ENCODE peak calls at places on chromosomes 12 and 14, in nine cellular contexts. J is SK-N-SH, P is PC-3, U is GM23248, R is OCI-LY7, Y is MM.1S, L is hepatocyte, I is HCT116, Q is neural progenitor cell. G is an unnamed sample.

GRCh38 chr14:87656315-87656714 is 336.7 kb downstream of the GALC start:
- DNase-seq in U (peak), I (no peak), L (no peak), P (no peak), J (no peak), R (no peak), Y (no peak), Q (no peak), G (no peak)

GRCh38 chr12:39236994-39237393 is 205.9 kb downstream of the KIF21A start:
- DNase-seq in Q (no peak), J (no peak), Y (no peak), I (no peak), U (peak), P (peak), R (no peak), L (peak), G (no peak)

GRCh38 chr14:36503771-36504741 is 16.0 kb downstream of the NKX2-1 start:
- DNase-seq in Q (peak), Y (no peak), P (no peak), I (no peak), R (no peak), L (peak), J (peak), U (no peak), G (peak)

GRCh38 chr12:116346751-116347150 is 69.3 kb upstream of the MED13L start:
- DNase-seq in I (no peak), Y (no peak), U (peak), R (no peak), J (no peak), P (peak), Q (no peak), L (peak), G (no peak)

GRCh38 chr12:95006206-95006605 is 2.7 kb upstream of the NDUFA12 start:
- DNase-seq in Q (no peak), L (no peak), J (no peak), R (no peak), U (no peak), P (no peak), I (no peak), Y (no peak), G (no peak)

GRCh38 chr12:118354903-118355302 is 17.8 kb downstream of the TAOK3 start:
- DNase-seq in I (no peak), Q (no peak), Y (no peak), L (no peak), R (no peak), P (no peak), J (no peak), U (peak), G (no peak)

GRCh38 chr14:101361044-101361443 is 200.3 kb upstream of the DIO3 start:
- DNase-seq in I (no peak), J (no peak), R (peak), Y (no peak), Q (no peak), L (no peak), U (no peak), P (no peak), G (no peak)

GRCh38 chr14:102668291-102668873 is 75.9 kb downstream of the RCOR1 start:
- DNase-seq in U (no peak), I (no peak), R (no peak), P (no peak), L (no peak), Q (no peak), J (no peak), Y (no peak), G (no peak)

GRCh38 chr14:22184157-22185025 is 404.6 kb downstream of the DAD1 start:
- DNase-seq in Y (no peak), R (no peak), J (no peak), P (peak), U (no peak), I (no peak), Q (no peak), L (no peak), G (no peak)

GRCh38 chr12:119036878-119037493 is 55.6 kb downstream of the SRRM4 start:
- DNase-seq in Q (peak), P (peak), Y (peak), J (peak), R (peak), I (no peak), L (peak), U (peak), G (peak)

GRCh38 chr12:82216475-82216874 is 141.7 kb downstream of the CCDC59 start:
- DNase-seq in Y (no peak), R (no peak), L (no peak), P (no peak), Q (no peak), I (no peak), U (no peak), J (no peak), G (no peak)

GRCh38 chr12:4909397-4909733 is 340 bp upstream of the KCNA1 start:
- DNase-seq in Y (no peak), R (no peak), Q (peak), P (no peak), J (peak), L (peak), U (peak), I (no peak), G (peak)

GRCh38 chr12:6533653-6534157 is 612 bp upstream of the GAPDH start:
- DNase-seq in I (peak), J (peak), Q (peak), R (peak), P (peak), L (peak), U (peak), Y (peak), G (peak)

GRCh38 chr12:32400114-32400672 is 835 bp downstream of the FGD4 start:
- DNase-seq in P (peak), U (no peak), I (peak), L (peak), Y (peak), R (no peak), J (peak), Q (peak), G (peak)

GRCh38 chr12:54984602-54985376 is at the start of gene TESPA1:
- DNase-seq in J (no peak), I (no peak), P (no peak), L (no peak), R (peak), Q (no peak), U (no peak), Y (peak), G (no peak)

GRCh38 chr12:19220861-19221466 is 91.4 kb downstream of the PLEKHA5 start:
- DNase-seq in R (no peak), Q (no peak), P (peak), I (no peak), U (peak), L (no peak), Y (no peak), J (no peak), G (no peak)

GRCh38 chr12:124208469-124208868 is 86.4 kb upstream of the RFLNA start:
- DNase-seq in Q (no peak), L (no peak), J (no peak), Y (no peak), R (no peak), I (no peak), P (no peak), U (no peak), G (no peak)

GRCh38 chr14:94769413-94770250 is at the start of gene GSC:
- DNase-seq in J (peak), I (no peak), R (no peak), Q (peak), U (peak), P (peak), L (peak), Y (peak), G (peak)

GRCh38 chr14:100810861-100811461 is 15.0 kb upstream of the MEG3 start:
- DNase-seq in Y (no peak), J (no peak), P (peak), Q (no peak), U (no peak), I (no peak), R (no peak), L (no peak), G (no peak)

GRCh38 chr14:25032092-25032784 is 17.7 kb downstream of the STXBP6 start:
- DNase-seq in U (no peak), R (peak), L (no peak), Q (no peak), Y (peak), P (no peak), J (no peak), I (no peak), G (peak)

GRCh38 chr12:130775953-130776856 is 60.1 kb upstream of the RIMBP2 start:
- DNase-seq in U (peak), J (no peak), L (peak), P (peak), Q (peak), I (peak), Y (no peak), R (no peak), G (peak)

GRCh38 chr12:122206111-122206881 is 2.8 kb downstream of the B3GNT4 start:
- DNase-seq in L (no peak), I (no peak), Y (no peak), P (no peak), Q (no peak), R (no peak), J (peak), U (no peak), G (no peak)

GRCh38 chr12:23729354-23729753 is 220.1 kb downstream of the SOX5 start:
- DNase-seq in Y (no peak), Q (no peak), I (no peak), U (no peak), R (no peak), P (no peak), J (no peak), L (no peak), G (no peak)

GRCh38 chr12:54980341-54980740 is 4.2 kb downstream of the TESPA1 start:
- DNase-seq in Y (no peak), I (no peak), Q (no peak), R (no peak), L (no peak), P (no peak), J (no peak), U (peak), G (no peak)

GRCh38 chr12:54228471-54228870 is 39.7 kb upstream of the SMUG1 start:
- DNase-seq in I (no peak), J (no peak), Q (no peak), L (no peak), U (no peak), Y (no peak), R (no peak), P (no peak), G (no peak)

GRCh38 chr14:90968025-90968424 is 92.4 kb downstream of the RPS6KA5 start:
- DNase-seq in I (no peak), L (no peak), P (peak), R (no peak), Q (no peak), U (peak), Y (no peak), J (no peak), G (no peak)

GRCh38 chr12:78185109-78185508 is 354.4 kb downstream of the NAV3 start:
- DNase-seq in Y (no peak), I (no peak), R (no peak), L (no peak), P (peak), U (peak), J (no peak), Q (no peak), G (no peak)

GRCh38 chr14:54784060-54784459 is 118.6 kb downstream of the GCH1 start:
- DNase-seq in Q (no peak), Y (no peak), L (no peak), R (no peak), J (no peak), I (no peak), U (no peak), P (no peak), G (no peak)

GRCh38 chr14:24307575-24308341 is at the start of gene CIDEB:
- DNase-seq in J (peak), P (peak), U (peak), L (peak), I (no peak), Q (peak), R (peak), Y (peak), G (peak)

GRCh38 chr14:75273272-75274044 is 5.2 kb upstream of the FOS start:
- DNase-seq in P (no peak), I (no peak), Q (no peak), Y (no peak), R (no peak), U (peak), L (peak), J (no peak), G (no peak)

GRCh38 chr14:103868242-103868897 is 21.0 kb upstream of the PPP1R13B start:
- DNase-seq in I (no peak), Y (no peak), R (no peak), J (peak), P (no peak), L (no peak), Q (no peak), U (no peak), G (no peak)

GRCh38 chr14:20434701-20435453 is 1.1 kb downstream of the KLHL33 start:
- DNase-seq in R (no peak), P (no peak), Y (no peak), Q (no peak), U (no peak), I (no peak), L (no peak), J (no peak), G (peak)

GRCh38 chr14:91116913-91117588 is 3.2 kb downstream of the DGLUCY start:
- DNase-seq in Q (no peak), I (no peak), P (no peak), Y (no peak), J (no peak), L (no peak), U (no peak), R (no peak), G (no peak)

GRCh38 chr12:89326260-89327040 is 25.9 kb downstream of the DUSP6 start:
- DNase-seq in U (no peak), J (no peak), Y (no peak), R (no peak), Q (peak), I (no peak), P (no peak), L (no peak), G (peak)

GRCh38 chr12:62834971-62835547 is 99.9 kb downstream of the PPM1H start:
- DNase-seq in P (peak), Y (no peak), U (peak), J (no peak), I (peak), Q (no peak), L (no peak), R (no peak), G (no peak)

GRCh38 chr14:52661314-52661713 is 34.0 kb downstream of the ERO1A start:
- DNase-seq in Q (no peak), P (no peak), Y (no peak), I (no peak), J (no peak), L (no peak), U (no peak), R (no peak), G (no peak)

GRCh38 chr12:101780599-101780998 is 41.3 kb upstream of the SYCP3 start:
- DNase-seq in L (no peak), U (no peak), R (peak), Q (no peak), I (no peak), Y (no peak), P (no peak), J (no peak), G (no peak)

DNA sequence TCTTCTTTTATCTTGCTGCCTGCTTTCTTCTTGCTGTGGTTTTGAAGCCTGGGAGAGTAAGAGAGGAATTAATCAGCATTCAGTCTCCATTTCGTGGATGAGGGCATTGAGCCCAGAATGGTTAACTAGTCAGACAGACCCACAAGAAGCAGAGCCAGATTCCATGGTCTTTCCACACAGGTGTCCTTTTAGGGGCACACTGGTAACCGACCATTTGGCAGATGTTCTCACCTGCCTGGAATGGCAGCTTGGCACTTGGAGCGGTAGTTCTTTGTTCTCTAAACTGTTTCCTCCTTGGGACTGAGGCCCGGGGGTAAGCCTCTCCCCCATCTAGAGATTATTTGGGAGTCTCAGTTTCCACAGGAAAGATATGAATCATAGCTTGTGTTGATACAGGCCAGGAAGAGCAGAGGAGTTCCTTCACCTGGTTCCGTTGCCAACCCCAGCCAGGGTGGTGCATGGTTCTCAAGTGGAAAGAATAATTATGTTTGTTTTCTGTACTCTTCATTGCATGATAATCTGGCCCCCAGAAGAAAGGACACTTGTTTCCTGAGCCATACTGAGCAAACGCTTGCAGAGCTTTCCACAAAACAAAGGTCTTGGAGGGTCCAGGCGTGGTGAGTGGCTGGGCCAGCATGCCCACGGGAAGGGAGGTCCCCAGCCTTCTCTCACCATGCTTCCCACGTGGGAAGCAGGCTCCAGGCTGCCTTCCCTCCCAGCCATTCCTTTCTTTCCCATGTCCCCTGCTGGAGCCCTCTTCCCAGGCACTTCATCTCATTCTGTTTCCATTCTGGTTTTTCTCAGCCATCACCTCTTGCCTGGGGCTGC is 2.0 kb upstream of the KRT75 start:
- DNase-seq in J (no peak), I (no peak), U (peak), L (no peak), R (no peak), Q (no peak), P (peak), Y (no peak), G (no peak)
- TF ChIP-seq EZH2phosphoT487 in J (no peak), I (no peak), U (no peak), L (no peak), R (no peak), Q (no peak), P (no peak), Y (no peak), G (no peak)

DNA sequence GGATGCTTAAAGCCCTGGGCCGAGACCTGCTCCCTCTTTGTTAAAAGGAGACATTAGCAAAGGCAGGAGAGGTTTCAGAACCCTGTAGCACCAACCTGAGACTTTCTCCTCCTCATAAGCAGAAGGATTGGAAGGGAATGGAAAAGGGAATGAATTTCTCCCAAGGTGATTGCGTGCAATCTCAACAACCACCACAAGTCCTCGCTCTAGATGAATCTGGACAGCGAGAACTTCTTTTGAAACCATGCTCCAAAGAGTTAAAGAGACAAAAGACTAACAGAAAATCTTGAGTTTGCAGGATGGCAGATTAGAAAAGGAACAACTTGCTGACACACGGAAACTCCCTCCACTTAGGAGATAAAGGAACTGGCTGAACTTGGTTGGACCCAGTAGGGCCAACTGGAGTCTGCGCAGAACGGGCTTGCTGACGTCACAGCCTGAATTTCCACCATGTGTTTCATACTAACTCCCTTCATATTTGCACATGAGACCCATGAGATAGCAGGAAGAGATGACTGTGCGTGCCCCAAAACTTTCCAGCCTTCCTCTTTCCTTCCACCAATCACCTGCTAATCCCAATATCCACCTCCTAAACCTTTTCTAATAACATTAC is 137.0 kb downstream of the PTPN11 start:
- DNase-seq in L (no peak), Y (no peak), P (peak), R (no peak), Q (no peak), I (no peak), U (no peak), J (no peak), G (peak)
- TF ChIP-seq EZH2phosphoT487 in L (no peak), Y (no peak), P (no peak), R (no peak), Q (no peak), I (no peak), U (no peak), J (no peak), G (no peak)

DNA sequence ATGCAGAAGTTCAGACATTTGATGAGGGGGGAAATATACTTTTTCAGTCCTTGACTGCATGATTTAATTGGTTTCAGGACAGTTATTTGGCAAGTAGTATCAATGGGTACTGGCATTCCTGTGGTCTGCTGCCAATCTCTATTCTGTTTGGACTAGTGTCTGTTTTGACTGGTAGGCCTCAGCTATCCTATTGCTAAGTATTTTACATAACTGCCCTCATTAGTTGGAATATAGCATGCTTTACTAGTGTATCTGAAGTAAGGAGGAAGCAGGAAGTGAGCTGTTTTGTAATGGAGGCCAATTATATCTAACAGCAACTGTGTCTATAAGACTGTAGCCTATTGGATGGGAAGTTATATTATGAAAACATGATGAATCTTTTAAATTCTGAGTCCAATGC is 104.3 kb downstream of the FLRT2 start:
- DNase-seq in P (no peak), R (no peak), Q (no peak), I (no peak), L (no peak), Y (peak), U (peak), J (no peak), G (no peak)
- TF ChIP-seq EZH2phosphoT487 in P (no peak), R (no peak), Q (no peak), I (no peak), L (no peak), Y (no peak), U (no peak), J (no peak), G (no peak)

GRCh38 chr12:71551529-71551928 is 111.9 kb downstream of the LGR5 start:
- DNase-seq in P (peak), J (peak), R (peak), L (no peak), I (peak), Y (no peak), Q (peak), U (peak), G (peak)

GRCh38 chr12:71556471-71556870 is 107.2 kb downstream of the ZFC3H1 start:
- DNase-seq in J (no peak), L (no peak), I (no peak), U (no peak), P (no peak), R (no peak), Y (no peak), Q (no peak), G (no peak)

GRCh38 chr12:71552728-71553501 is 110.7 kb downstream of the ZFC3H1 start:
- DNase-seq in R (no peak), P (no peak), Y (no peak), J (no peak), Q (no peak), L (no peak), I (no peak), U (no peak), G (no peak)

GRCh38 chr12:71558445-71558844 is 105.2 kb downstream of the ZFC3H1 start:
- DNase-seq in I (no peak), Y (no peak), R (no peak), L (no peak), J (peak), U (peak), P (no peak), Q (no peak), G (no peak)

GRCh38 chr12:71556881-71557280 is 106.8 kb downstream of the ZFC3H1 start:
- DNase-seq in R (no peak), Y (no peak), Q (peak), U (peak), P (peak), I (peak), J (no peak), L (peak), G (peak)
- TF ChIP-seq EZH2phosphoT487 in R (no peak), Y (no peak), Q (no peak), U (no peak), P (no peak), I (no peak), J (no peak), L (no peak), G (no peak)

G was measured in GM23338.